ENCODE peak calls at places on chromosome 4, in seven cellular contexts. One of them, this sample, is unnamed.

GRCh38 chr4:137125011-137125410 is 407.3 kb downstream of the PCDH18 start:
- DNase-seq in CD4-positive, CD25-positive, alpha-beta regulatory T cell: no peak
- DNase-seq in Karpas-422: no peak
- DNase-seq in heart right ventricle: peak; percentile 17
- DNase-seq in astrocyte: peak; percentile 30
- DNase-seq in tibial nerve: no peak
- DNase-seq in left ventricle myocardium inferior: no peak
- DNase-seq in this sample: peak; percentile 7

GRCh38 chr4:7554885-7555284 is 120.2 kb upstream of the PSAPL1 start:
- DNase-seq in astrocyte: no peak
- DNase-seq in tibial nerve: no peak
- DNase-seq in CD4-positive, CD25-positive, alpha-beta regulatory T cell: no peak
- DNase-seq in Karpas-422: no peak
- DNase-seq in heart right ventricle: no peak
- DNase-seq in left ventricle myocardium inferior: no peak
- DNase-seq in this sample: no peak

GRCh38 chr4:106366026-106366425 is 2.6 kb downstream of the GIMD1 start:
- DNase-seq in CD4-positive, CD25-positive, alpha-beta regulatory T cell: no peak
- DNase-seq in heart right ventricle: no peak
- DNase-seq in Karpas-422: no peak
- DNase-seq in left ventricle myocardium inferior: no peak
- DNase-seq in tibial nerve: no peak
- DNase-seq in astrocyte: peak; percentile 86
- DNase-seq in this sample: no peak

GRCh38 chr4:169060396-169061081 is 50.5 kb upstream of the CBR4 start:
- DNase-seq in astrocyte: no peak
- DNase-seq in left ventricle myocardium inferior: no peak
- DNase-seq in CD4-positive, CD25-positive, alpha-beta regulatory T cell: no peak
- DNase-seq in heart right ventricle: no peak
- DNase-seq in Karpas-422: no peak
- DNase-seq in tibial nerve: no peak
- DNase-seq in this sample: no peak

GRCh38 chr4:2254665-2255500 is 7.0 kb downstream of the MXD4 start:
- DNase-seq in CD4-positive, CD25-positive, alpha-beta regulatory T cell: no peak
- DNase-seq in left ventricle myocardium inferior: no peak
- DNase-seq in heart right ventricle: peak; percentile 3
- DNase-seq in Karpas-422: no peak
- DNase-seq in astrocyte: no peak
- DNase-seq in tibial nerve: peak; percentile 11
- DNase-seq in this sample: peak; percentile 36

GRCh38 chr4:139207873-139208403 is 30.9 kb upstream of the ELF2 start:
- DNase-seq in astrocyte: peak; percentile 2
- DNase-seq in tibial nerve: no peak
- DNase-seq in left ventricle myocardium inferior: no peak
- DNase-seq in CD4-positive, CD25-positive, alpha-beta regulatory T cell: no peak
- DNase-seq in Karpas-422: no peak
- DNase-seq in heart right ventricle: peak; percentile 24
- DNase-seq in this sample: no peak

GRCh38 chr4:183634086-183634485 is 24.9 kb downstream of the RWDD4 start:
- DNase-seq in CD4-positive, CD25-positive, alpha-beta regulatory T cell: no peak
- DNase-seq in heart right ventricle: no peak
- DNase-seq in Karpas-422: no peak
- DNase-seq in tibial nerve: no peak
- DNase-seq in astrocyte: no peak
- DNase-seq in left ventricle myocardium inferior: no peak
- DNase-seq in this sample: no peak

GRCh38 chr4:112053825-112054224 is 91.4 kb upstream of the FAM241A start:
- DNase-seq in CD4-positive, CD25-positive, alpha-beta regulatory T cell: no peak
- DNase-seq in left ventricle myocardium inferior: no peak
- DNase-seq in tibial nerve: no peak
- DNase-seq in astrocyte: no peak
- DNase-seq in heart right ventricle: no peak
- DNase-seq in Karpas-422: no peak
- DNase-seq in this sample: no peak

GRCh38 chr4:7978489-7978888 is 38.8 kb upstream of the AFAP1 start:
- DNase-seq in astrocyte: peak; percentile 50
- DNase-seq in heart right ventricle: no peak
- DNase-seq in left ventricle myocardium inferior: no peak
- DNase-seq in Karpas-422: no peak
- DNase-seq in CD4-positive, CD25-positive, alpha-beta regulatory T cell: no peak
- DNase-seq in tibial nerve: no peak
- DNase-seq in this sample: peak; percentile 81

GRCh38 chr4:48329976-48330375 is 11.4 kb upstream of the SLAIN2 start:
- DNase-seq in tibial nerve: no peak
- DNase-seq in heart right ventricle: no peak
- DNase-seq in CD4-positive, CD25-positive, alpha-beta regulatory T cell: no peak
- DNase-seq in Karpas-422: no peak
- DNase-seq in left ventricle myocardium inferior: no peak
- DNase-seq in astrocyte: peak; percentile 91
- DNase-seq in this sample: no peak

GRCh38 chr4:54440394-54441223 is 211.5 kb downstream of the PDGFRA start:
- DNase-seq in astrocyte: peak; percentile 4
- DNase-seq in CD4-positive, CD25-positive, alpha-beta regulatory T cell: peak; percentile 13
- DNase-seq in left ventricle myocardium inferior: no peak
- DNase-seq in tibial nerve: no peak
- DNase-seq in Karpas-422: peak; percentile 59
- DNase-seq in heart right ventricle: peak; percentile 18
- DNase-seq in this sample: no peak

GRCh38 chr4:170990989-170991589 is 822.1 kb upstream of the GALNTL6 start:
- DNase-seq in Karpas-422: peak; percentile 68
- DNase-seq in CD4-positive, CD25-positive, alpha-beta regulatory T cell: no peak
- DNase-seq in astrocyte: no peak
- DNase-seq in left ventricle myocardium inferior: no peak
- DNase-seq in tibial nerve: no peak
- DNase-seq in heart right ventricle: no peak
- DNase-seq in this sample: no peak

GRCh38 chr4:139171878-139172691 is 4.9 kb downstream of the ELF2 start:
- DNase-seq in CD4-positive, CD25-positive, alpha-beta regulatory T cell: no peak
- DNase-seq in astrocyte: peak; percentile 46
- DNase-seq in tibial nerve: no peak
- DNase-seq in left ventricle myocardium inferior: no peak
- DNase-seq in heart right ventricle: no peak
- DNase-seq in Karpas-422: no peak
- DNase-seq in this sample: no peak

GRCh38 chr4:153112071-153112460 is 92.2 kb upstream of the TRIM2 start:
- DNase-seq in left ventricle myocardium inferior: no peak
- DNase-seq in heart right ventricle: no peak
- DNase-seq in Karpas-422: no peak
- DNase-seq in CD4-positive, CD25-positive, alpha-beta regulatory T cell: peak; percentile 23
- DNase-seq in astrocyte: no peak
- DNase-seq in tibial nerve: no peak
- DNase-seq in this sample: no peak

GRCh38 chr4:143393195-143393594 is 56.5 kb downstream of the GAB1 start:
- DNase-seq in tibial nerve: no peak
- DNase-seq in Karpas-422: no peak
- DNase-seq in heart right ventricle: no peak
- DNase-seq in CD4-positive, CD25-positive, alpha-beta regulatory T cell: no peak
- DNase-seq in left ventricle myocardium inferior: no peak
- DNase-seq in astrocyte: no peak
- DNase-seq in this sample: no peak

GRCh38 chr4:121666091-121666679 is 30.6 kb downstream of the ANXA5 start:
- DNase-seq in tibial nerve: peak; percentile 26
- DNase-seq in heart right ventricle: no peak
- DNase-seq in left ventricle myocardium inferior: peak; percentile 33
- DNase-seq in CD4-positive, CD25-positive, alpha-beta regulatory T cell: no peak
- DNase-seq in astrocyte: no peak
- DNase-seq in Karpas-422: no peak
- DNase-seq in this sample: no peak

GRCh38 chr4:177302371-177303100 is 7.1 kb upstream of the NEIL3 start:
- DNase-seq in heart right ventricle: no peak
- DNase-seq in Karpas-422: no peak
- DNase-seq in CD4-positive, CD25-positive, alpha-beta regulatory T cell: no peak
- DNase-seq in left ventricle myocardium inferior: no peak
- DNase-seq in astrocyte: peak; percentile 56
- DNase-seq in tibial nerve: no peak
- DNase-seq in this sample: no peak

GRCh38 chr4:8582941-8583654 is 2.9 kb downstream of the GPR78 start:
- DNase-seq in heart right ventricle: no peak
- DNase-seq in tibial nerve: no peak
- DNase-seq in CD4-positive, CD25-positive, alpha-beta regulatory T cell: no peak
- DNase-seq in left ventricle myocardium inferior: no peak
- DNase-seq in Karpas-422: no peak
- DNase-seq in astrocyte: no peak
- DNase-seq in this sample: no peak

GRCh38 chr4:145179201-145179860 is 1.1 kb downstream of the OTUD4 start:
- DNase-seq in Karpas-422: peak; percentile 94
- DNase-seq in heart right ventricle: peak; percentile 69
- DNase-seq in astrocyte: peak; percentile 42
- DNase-seq in left ventricle myocardium inferior: peak; percentile 80
- DNase-seq in tibial nerve: peak; percentile 43
- DNase-seq in CD4-positive, CD25-positive, alpha-beta regulatory T cell: peak; percentile 92
- DNase-seq in this sample: peak; percentile 88

GRCh38 chr4:26141916-26142638 is 178.7 kb upstream of the RBPJ start:
- DNase-seq in CD4-positive, CD25-positive, alpha-beta regulatory T cell: peak; percentile 10
- DNase-seq in tibial nerve: peak; percentile 25
- DNase-seq in Karpas-422: no peak
- DNase-seq in left ventricle myocardium inferior: peak; percentile 38
- DNase-seq in heart right ventricle: peak; percentile 12
- DNase-seq in astrocyte: no peak
- DNase-seq in this sample: no peak

GRCh38 chr4:22850055-22850454 is 157.3 kb downstream of the GBA3 start:
- DNase-seq in tibial nerve: no peak
- DNase-seq in astrocyte: no peak
- DNase-seq in left ventricle myocardium inferior: no peak
- DNase-seq in CD4-positive, CD25-positive, alpha-beta regulatory T cell: no peak
- DNase-seq in heart right ventricle: no peak
- DNase-seq in Karpas-422: no peak
- DNase-seq in this sample: no peak

GRCh38 chr4:15297344-15297743 is 130.5 kb upstream of the C1QTNF7 start:
- DNase-seq in tibial nerve: no peak
- DNase-seq in astrocyte: no peak
- DNase-seq in heart right ventricle: no peak
- DNase-seq in Karpas-422: no peak
- DNase-seq in left ventricle myocardium inferior: no peak
- DNase-seq in CD4-positive, CD25-positive, alpha-beta regulatory T cell: no peak
- DNase-seq in this sample: no peak

GRCh38 chr4:152045397-152045780 is 284.6 kb upstream of the GATB start:
- DNase-seq in tibial nerve: no peak
- DNase-seq in CD4-positive, CD25-positive, alpha-beta regulatory T cell: peak; percentile 13
- DNase-seq in astrocyte: no peak
- DNase-seq in left ventricle myocardium inferior: no peak
- DNase-seq in Karpas-422: no peak
- DNase-seq in heart right ventricle: no peak
- DNase-seq in this sample: no peak

GRCh38 chr4:90127223-90127705 is at the start of gene CCSER1:
- DNase-seq in CD4-positive, CD25-positive, alpha-beta regulatory T cell: peak; percentile 38
- DNase-seq in left ventricle myocardium inferior: peak; percentile 77
- DNase-seq in astrocyte: peak; percentile 71
- DNase-seq in heart right ventricle: peak; percentile 76
- DNase-seq in tibial nerve: peak; percentile 27
- DNase-seq in Karpas-422: no peak
- DNase-seq in this sample: peak; percentile 88

GRCh38 chr4:153823483-153823882 is 34.6 kb upstream of the SFRP2 start:
- DNase-seq in astrocyte: no peak
- DNase-seq in tibial nerve: no peak
- DNase-seq in left ventricle myocardium inferior: no peak
- DNase-seq in heart right ventricle: no peak
- DNase-seq in Karpas-422: no peak
- DNase-seq in CD4-positive, CD25-positive, alpha-beta regulatory T cell: no peak
- DNase-seq in this sample: no peak

GRCh38 chr4:159451006-159451405 is 348.1 kb downstream of the RAPGEF2 start:
- DNase-seq in heart right ventricle: no peak
- DNase-seq in CD4-positive, CD25-positive, alpha-beta regulatory T cell: no peak
- DNase-seq in left ventricle myocardium inferior: no peak
- DNase-seq in Karpas-422: no peak
- DNase-seq in tibial nerve: no peak
- DNase-seq in astrocyte: peak; percentile 26
- DNase-seq in this sample: no peak

GRCh38 chr4:186924723-186925122 is 201.1 kb upstream of the FAT1 start:
- DNase-seq in CD4-positive, CD25-positive, alpha-beta regulatory T cell: no peak
- DNase-seq in Karpas-422: no peak
- DNase-seq in astrocyte: no peak
- DNase-seq in tibial nerve: no peak
- DNase-seq in left ventricle myocardium inferior: no peak
- DNase-seq in heart right ventricle: no peak
- DNase-seq in this sample: no peak
- H3K4me3 ChIP-seq in CD4-positive, CD25-positive, alpha-beta regulatory T cell: no peak overlapping the region
- H3K4me3 ChIP-seq in Karpas-422: no peak overlapping the region
- H3K4me3 ChIP-seq in astrocyte: no peak overlapping the region
- H3K4me3 ChIP-seq in tibial nerve: no peak overlapping the region
- H3K4me3 ChIP-seq in left ventricle myocardium inferior: no peak overlapping the region
- H3K4me3 ChIP-seq in heart right ventricle: no peak overlapping the region
- H3K4me3 ChIP-seq in this sample: no peak overlapping the region

DNA sequence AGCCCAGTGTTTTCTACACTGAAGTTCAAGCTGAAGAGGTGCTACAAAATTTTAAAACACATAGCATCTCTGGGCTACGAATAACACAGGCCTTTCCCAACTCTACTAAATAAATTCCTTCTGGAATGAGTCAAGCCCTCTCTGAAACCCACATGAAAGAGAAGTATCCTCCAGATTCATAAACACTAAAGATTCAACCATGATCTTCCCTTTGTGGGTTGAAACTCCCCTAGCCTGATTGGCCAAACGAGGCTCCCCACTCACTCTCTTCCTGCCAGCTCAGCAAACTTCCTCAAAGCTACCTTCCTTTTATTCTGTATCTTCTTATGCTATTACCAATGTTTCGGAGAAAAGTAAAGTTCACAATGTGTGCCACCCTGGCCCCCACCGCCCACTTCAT is 95.4 kb downstream of the NKX6-1 start:
- DNase-seq in Karpas-422: no peak
- DNase-seq in astrocyte: peak; percentile 58
- DNase-seq in CD4-positive, CD25-positive, alpha-beta regulatory T cell: no peak
- DNase-seq in tibial nerve: no peak
- DNase-seq in heart right ventricle: no peak
- DNase-seq in left ventricle myocardium inferior: no peak
- DNase-seq in this sample: no peak
- H3K4me1 ChIP-seq in Karpas-422: no peaks in the 10 kb centered on the region
- H3K4me1 ChIP-seq in astrocyte: no peaks in the 10 kb centered on the region
- H3K4me1 ChIP-seq in CD4-positive, CD25-positive, alpha-beta regulatory T cell: no peaks in the 10 kb centered on the region
- H3K4me1 ChIP-seq in tibial nerve: no peaks in the 10 kb centered on the region
- H3K4me1 ChIP-seq in heart right ventricle: no peaks in the 10 kb centered on the region
- H3K4me1 ChIP-seq in left ventricle myocardium inferior: no peaks in the 10 kb centered on the region
- H3K4me1 ChIP-seq in this sample: no peaks in the 10 kb centered on the region

GRCh38 chr4:95984081-95984480 is 144.2 kb downstream of the PDHA2 start:
- DNase-seq in left ventricle myocardium inferior: no peak
- DNase-seq in Karpas-422: no peak
- DNase-seq in CD4-positive, CD25-positive, alpha-beta regulatory T cell: no peak
- DNase-seq in tibial nerve: no peak
- DNase-seq in astrocyte: no peak
- DNase-seq in heart right ventricle: no peak
- DNase-seq in this sample: no peak
- H3K4me3 ChIP-seq in left ventricle myocardium inferior: no peak overlapping the region
- H3K4me3 ChIP-seq in Karpas-422: no peak overlapping the region
- H3K4me3 ChIP-seq in CD4-positive, CD25-positive, alpha-beta regulatory T cell: no peak overlapping the region
- H3K4me3 ChIP-seq in tibial nerve: no peak overlapping the region
- H3K4me3 ChIP-seq in astrocyte: no peak overlapping the region
- H3K4me3 ChIP-seq in heart right ventricle: no peak overlapping the region
- H3K4me3 ChIP-seq in this sample: no peak overlapping the region

DNA sequence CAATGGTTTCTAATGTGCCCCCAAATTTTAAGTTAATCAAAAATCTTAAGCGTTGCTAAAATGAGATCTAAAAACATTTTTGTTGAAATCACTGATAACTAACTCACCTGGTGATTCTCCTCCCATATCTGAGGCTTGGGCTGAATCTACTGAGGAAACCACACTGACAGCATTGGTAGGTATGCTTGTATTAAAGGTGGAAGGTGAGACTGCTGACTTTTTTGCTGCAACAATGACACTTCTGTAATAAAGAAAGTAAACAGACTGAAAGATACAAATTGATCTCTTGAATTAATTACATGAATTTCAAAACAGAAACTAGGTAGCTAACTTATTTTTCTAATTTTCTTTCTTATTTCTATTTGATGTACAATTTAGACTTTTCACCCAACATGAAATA is 198.1 kb downstream of the LRBA start:
- DNase-seq in heart right ventricle: no peak
- DNase-seq in Karpas-422: no peak
- DNase-seq in astrocyte: peak; percentile 1
- DNase-seq in left ventricle myocardium inferior: no peak
- DNase-seq in CD4-positive, CD25-positive, alpha-beta regulatory T cell: no peak
- DNase-seq in tibial nerve: no peak
- DNase-seq in this sample: no peak
- H3K4me1 ChIP-seq in heart right ventricle: no peaks in the 10 kb centered on the region
- H3K4me1 ChIP-seq in Karpas-422: peaks cover 3% of the 10 kb centered on the region
- H3K4me1 ChIP-seq in astrocyte: peaks cover 5% of the 10 kb centered on the region
- H3K4me1 ChIP-seq in left ventricle myocardium inferior: peaks cover 4% of the 10 kb centered on the region
- H3K4me1 ChIP-seq in CD4-positive, CD25-positive, alpha-beta regulatory T cell: no peaks in the 10 kb centered on the region
- H3K4me1 ChIP-seq in tibial nerve: no peaks in the 10 kb centered on the region
- H3K4me1 ChIP-seq in this sample: no peaks in the 10 kb centered on the region

This sample was measured in mucosa of descending colon.